ENCODE peak calls at places on chromosomes 6 and 20, in four cellular contexts. L is body of pancreas, Y is PC-3, D is heart right ventricle. X is an unnamed sample. For H3K9me3, the result is how much of the 10 kb centered on the place peaks cover.

GRCh38 chr6:28343898-28344677 is 5.7 kb upstream of the ZKSCAN3 start:
- DNase-seq in L (no peak), Y (no peak), D (no peak), X (no peak)

GRCh38 chr6:108694816-108695215 is 134.1 kb downstream of the FOXO3 start:
- DNase-seq in L (no peak), Y (no peak), D (no peak), X (no peak)

GRCh38 chr6:13131935-13132661 is 196.2 kb downstream of the TBC1D7 start:
- DNase-seq in L (no peak), Y (no peak), D (no peak), X (no peak)

GRCh38 chr6:166127624-166128472 is 39.8 kb downstream of the TBXT start:
- DNase-seq in L (no peak), Y (no peak), D (no peak), X (no peak)

GRCh38 chr6:109526905-109527628 is 44.0 kb upstream of the ZBTB24 start:
- DNase-seq in L (peak), Y (peak), D (peak), X (peak)

GRCh38 chr6:40295251-40295949 is 291.8 kb downstream of the LRFN2 start:
- DNase-seq in L (no peak), Y (no peak), D (no peak), X (no peak)

GRCh38 chr6:164042212-164042611 is 627.7 kb downstream of the QKI start:
- DNase-seq in L (peak), Y (no peak), D (no peak), X (no peak)

GRCh38 chr6:142845624-142846458 is 99.1 kb downstream of the HIVEP2 start:
- DNase-seq in L (peak), Y (peak), D (peak), X (peak)

GRCh38 chr20:8012724-8013123 is 6.8 kb downstream of the TMX4 start:
- DNase-seq in L (no peak), Y (no peak), D (no peak), X (no peak)

GRCh38 chr6:140353536-140353935 is 979.1 kb upstream of the CITED2 start:
- DNase-seq in L (no peak), Y (no peak), D (no peak), X (no peak)

GRCh38 chr6:7147051-7147671 is 39.4 kb downstream of the RREB1 start:
- DNase-seq in L (peak), Y (no peak), D (no peak), X (no peak)

GRCh38 chr6:29627762-29628418 is 5.1 kb downstream of the GABBR1 start:
- DNase-seq in L (peak), Y (peak), D (peak), X (peak)

GRCh38 chr20:45100563-45101245 is at the start of gene KCNS1:
- DNase-seq in L (peak), Y (no peak), D (no peak), X (no peak)

GRCh38 chr6:34022250-34022872 is 123.5 kb downstream of the GRM4 start:
- DNase-seq in L (no peak), Y (no peak), D (no peak), X (no peak)

GRCh38 chr20:4087923-4088322 is 72.6 kb upstream of the RNF24 start:
- DNase-seq in L (no peak), Y (peak), D (no peak), X (no peak)

GRCh38 chr6:17289491-17290106 is 8.4 kb downstream of the RBM24 start:
- DNase-seq in L (peak), Y (no peak), D (peak), X (no peak)

GRCh38 chr20:1397710-1398109 is 4.9 kb upstream of the FKBP1A start:
- DNase-seq in L (no peak), Y (no peak), D (no peak), X (no peak)
- TF ChIP-seq CTCF in L (peak), Y (peak), D (peak), X (no peak)

GRCh38 chr6:10395946-10396577 is 18.8 kb downstream of the TFAP2A start:
- DNase-seq in L (no peak), Y (no peak), D (no peak), X (no peak)

GRCh38 chr6:10397756-10398438 is 17.0 kb downstream of the TFAP2A start:
- DNase-seq in L (no peak), Y (no peak), D (no peak), X (no peak)

GRCh38 chr6:10396775-10397174 is 18.1 kb downstream of the TFAP2A start:
- DNase-seq in L (no peak), Y (no peak), D (no peak), X (no peak)

GRCh38 chr6:10393544-10394225 is 21.2 kb downstream of the TFAP2A start:
- DNase-seq in L (no peak), Y (no peak), D (no peak), X (no peak)

DNA sequence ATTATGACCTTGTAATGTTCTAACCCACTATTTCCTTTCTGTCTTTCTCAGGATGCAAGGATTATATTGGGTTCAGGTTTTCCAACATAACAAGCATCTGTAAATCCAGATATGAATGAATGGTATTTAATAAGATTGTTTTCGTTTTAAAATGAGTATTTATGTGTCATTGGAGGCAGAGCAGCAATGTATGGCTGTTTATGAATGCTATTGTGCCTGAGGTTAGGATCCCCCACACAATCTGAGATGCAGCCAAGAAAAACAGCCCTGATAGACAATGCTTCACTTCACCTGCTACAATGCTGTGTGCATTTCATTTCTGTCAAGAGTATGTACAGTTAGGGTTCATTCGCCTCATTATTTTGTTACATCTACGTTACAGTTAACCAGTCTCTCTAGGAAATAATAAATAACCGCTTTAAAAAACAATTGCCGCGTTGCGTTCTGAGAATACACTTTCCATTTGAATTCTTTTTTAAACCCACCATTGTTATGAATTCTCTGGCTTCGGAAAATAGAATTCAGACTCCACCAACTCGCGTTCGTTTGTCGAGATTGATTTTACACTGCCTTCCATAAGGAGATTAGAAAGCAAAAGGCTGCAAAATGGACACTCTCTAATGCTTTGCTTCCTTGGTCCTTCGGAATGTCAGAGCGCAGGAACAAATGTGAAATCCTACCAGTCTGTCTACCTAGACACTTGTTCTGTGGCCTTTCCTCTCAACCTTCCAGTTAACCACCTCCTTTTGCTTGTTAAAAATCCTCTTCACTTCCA is 19.5 kb downstream of the TFAP2A start:
- DNase-seq in L (no peak), Y (peak), D (no peak), X (no peak)
- H3K27ac ChIP-seq in L (no peak), Y (no peak), D (no peak), X (no peak)

GRCh38 chr6:162448294-162448693 is 279.3 kb downstream of the PRKN start:
- DNase-seq in L (no peak), Y (no peak), D (no peak), X (no peak)

GRCh38 chr6:162442675-162443074 is 284.9 kb downstream of the PRKN start:
- DNase-seq in L (no peak), Y (no peak), D (no peak), X (no peak)

GRCh38 chr6:162443101-162443500 is 284.5 kb downstream of the PRKN start:
- DNase-seq in L (peak), Y (peak), D (no peak), X (no peak)
- H3K9me3 ChIP-seq in L (under half), Y (under half), D (under half), X (under half)

GRCh38 chr6:37607949-37608348 is 89.7 kb downstream of the MDGA1 start:
- DNase-seq in L (no peak), Y (peak), D (no peak), X (no peak)
- TF ChIP-seq CTCF in L (no peak), Y (peak), D (peak), X (peak)

DNA sequence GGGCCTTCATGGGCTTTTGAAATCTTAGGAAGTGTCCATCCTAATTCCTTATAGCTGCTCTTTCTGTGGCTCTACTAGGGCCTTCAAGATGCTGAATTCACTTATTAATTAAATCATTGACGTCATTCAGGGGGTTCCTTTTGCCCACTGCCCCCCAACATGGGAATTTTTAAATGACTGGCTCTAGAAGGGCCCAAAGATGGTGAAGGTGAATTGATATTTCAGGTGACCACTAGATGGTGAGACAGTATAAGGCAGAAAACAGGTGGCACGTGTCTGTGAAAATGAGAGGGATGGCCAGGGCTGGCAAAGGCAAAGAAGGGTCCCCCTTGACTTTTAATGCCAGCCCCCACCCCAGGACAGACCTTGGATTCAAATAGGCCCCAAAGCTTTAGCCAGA is 11.8 kb downstream of the GNAS start:
- DNase-seq in L (no peak), Y (peak), D (no peak), X (no peak)
- H3K27ac ChIP-seq in L (no peak), Y (no peak), D (no peak), X (no peak)

X was measured in CD4-positive, alpha-beta T cell.